ENCODE peak calls at places on chromosomes 12 and 14, in five cellular contexts. B is choroid plexus epithelial cell, D is kidney epithelial cell, W is HepG2, P is left ventricle myocardium inferior. U is an unnamed sample.

GRCh38 chr12:132597333-132598283 is 12.8 kb downstream of the LRCOL1 start:
- DNase-seq in B (peak), W (no peak), D (no peak), P (no peak), U (no peak)

GRCh38 chr12:100365411-100365810 is 8.5 kb downstream of the SLC17A8 start:
- DNase-seq in B (no peak), P (no peak), D (no peak), W (no peak), U (no peak)

GRCh38 chr12:90999518-90999917 is 5.3 kb downstream of the EPYC start:
- DNase-seq in P (no peak), W (no peak), B (no peak), D (no peak), U (no peak)

GRCh38 chr12:106417926-106418910 is 60.7 kb downstream of the POLR3B start:
- DNase-seq in B (peak), P (no peak), D (peak), W (peak), U (peak)

GRCh38 chr14:23564181-23564812 is 3.3 kb downstream of the AP1G2 start:
- DNase-seq in D (no peak), W (no peak), B (no peak), P (no peak), U (no peak)

GRCh38 chr12:106358410-106359241 is 1.1 kb downstream of the POLR3B start:
- DNase-seq in B (peak), D (no peak), W (peak), P (no peak), U (no peak)

GRCh38 chr12:1744932-1745331 is 54.1 kb downstream of the ADIPOR2 start:
- DNase-seq in P (no peak), D (no peak), W (peak), B (peak), U (no peak)

GRCh38 chr12:95634622-95635621 is 83.6 kb upstream of the USP44 start:
- DNase-seq in P (no peak), B (peak), D (peak), W (peak), U (peak)

GRCh38 chr14:95903616-95904107 is 27.0 kb downstream of the TUNAR start:
- DNase-seq in W (no peak), B (no peak), P (no peak), D (no peak), U (no peak)

GRCh38 chr12:122111070-122111750 is 32.7 kb downstream of the MLXIP start:
- DNase-seq in W (no peak), B (no peak), P (no peak), D (no peak), U (no peak)

GRCh38 chr12:135127-135526 is 68.6 kb downstream of the IQSEC3 start:
- DNase-seq in D (no peak), W (no peak), B (no peak), P (no peak), U (no peak)

GRCh38 chr14:50340945-50341344 is 28.8 kb downstream of the DMAC2L start:
- DNase-seq in B (no peak), W (no peak), D (no peak), P (no peak), U (no peak)

GRCh38 chr12:115470526-115470925 is 786.6 kb upstream of the TBX3 start:
- DNase-seq in B (no peak), W (no peak), D (no peak), P (no peak), U (no peak)

GRCh38 chr12:3342051-3342450 is 149.0 kb upstream of the PRMT8 start:
- DNase-seq in B (peak), P (peak), D (no peak), W (no peak), U (no peak)

GRCh38 chr12:58576071-58576470 is 344.2 kb downstream of the LRIG3 start:
- DNase-seq in W (no peak), D (no peak), B (no peak), P (no peak), U (no peak)

GRCh38 chr12:68451261-68452091 is 119.3 kb upstream of the MDM1 start:
- DNase-seq in W (no peak), B (peak), D (no peak), P (peak), U (no peak)
- H3K4me3 ChIP-seq in W (no peak), B (no peak), D (no peak), P (peak), U (no peak)

DNA sequence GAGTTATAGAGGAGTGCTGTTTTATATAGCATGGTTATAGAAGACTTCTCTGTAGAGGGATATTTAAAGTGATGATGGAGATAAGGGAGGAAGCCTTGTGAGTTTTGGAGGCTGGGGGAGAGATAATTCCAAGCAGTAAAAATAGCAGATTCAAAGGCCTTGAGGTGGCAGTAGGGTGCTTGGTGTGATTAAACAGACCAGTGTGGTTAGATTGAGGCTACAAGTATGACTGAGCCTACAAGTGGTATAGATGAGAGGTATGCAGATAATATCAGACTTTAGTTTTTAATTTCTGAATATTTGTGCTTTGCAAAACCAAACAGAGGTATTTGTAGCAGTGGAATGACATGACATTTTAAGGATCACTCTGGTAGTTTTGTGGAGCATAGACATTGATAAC is 20.3 kb downstream of the FANCM start:
- DNase-seq in D (no peak), W (no peak), B (peak), P (no peak), U (no peak)
- TF ChIP-seq CTCF in D (no peak), W (no peak), B (peak), P (no peak), U (no peak)

GRCh38 chr12:54331461-54331860 is 6.5 kb downstream of the COPZ1 start:
- DNase-seq in B (no peak), P (no peak), W (no peak), D (no peak), U (no peak)
- H3K4me3 ChIP-seq in B (no peak), P (no peak), W (no peak), D (no peak), U (no peak)

DNA sequence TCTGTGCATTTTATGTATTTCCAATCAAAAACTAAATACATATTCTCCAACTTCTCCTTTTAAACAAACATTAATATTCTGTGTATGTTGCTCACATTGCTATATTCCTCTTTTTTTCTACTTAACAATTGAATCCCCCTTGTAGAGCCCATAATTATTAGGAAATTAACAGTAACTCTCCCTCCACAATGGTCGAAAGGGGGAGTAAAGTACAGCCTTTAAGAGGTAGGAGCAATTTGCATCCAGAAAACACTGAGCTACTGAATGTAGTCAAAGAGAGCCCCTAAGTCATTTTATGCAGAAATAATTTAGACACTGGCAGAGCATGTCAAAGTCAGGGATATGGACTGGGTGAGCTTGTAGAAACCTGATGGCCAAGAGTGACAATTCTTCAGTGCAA is 57.2 kb upstream of the SCN8A start:
- DNase-seq in B (peak), W (no peak), D (no peak), P (no peak), U (no peak)
- TF ChIP-seq CTCF in B (peak), W (peak), D (peak), P (no peak), U (peak)

GRCh38 chr12:110080410-110080809 is 32.1 kb upstream of the C12orf76 start:
- DNase-seq in B (no peak), P (no peak), D (no peak), W (no peak), U (no peak)
- H3K4me3 ChIP-seq in B (no peak), P (no peak), D (no peak), W (no peak), U (no peak)

GRCh38 chr12:97132270-97132669 is 225.2 kb downstream of the NEDD1 start:
- DNase-seq in D (no peak), B (no peak), P (no peak), W (no peak), U (no peak)

GRCh38 chr12:97131220-97131981 is 224.3 kb downstream of the NEDD1 start:
- DNase-seq in B (peak), W (no peak), D (no peak), P (no peak), U (no peak)

GRCh38 chr12:97140355-97140754 is 233.3 kb downstream of the NEDD1 start:
- DNase-seq in W (no peak), B (no peak), P (no peak), D (no peak), U (no peak)

DNA sequence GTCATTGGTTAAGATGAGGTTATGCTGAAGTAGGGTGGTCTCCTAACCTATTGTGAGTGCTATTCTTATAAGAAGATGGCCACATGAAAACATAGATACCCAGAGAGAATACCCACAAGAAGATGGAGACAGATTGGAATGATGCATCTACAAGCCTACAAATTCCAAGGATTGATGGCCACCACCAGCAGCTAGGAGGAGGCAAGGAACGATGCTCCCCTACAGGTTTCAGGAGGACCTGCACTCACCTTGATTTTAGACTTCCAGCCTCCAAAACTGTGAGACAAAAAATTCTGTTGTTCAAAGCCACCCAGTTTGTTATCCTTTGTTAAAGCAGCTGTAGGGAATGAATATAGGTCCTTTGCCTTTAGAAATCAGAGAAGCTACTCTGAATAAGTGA is 227.4 kb downstream of the NEDD1 start:
- DNase-seq in W (no peak), B (no peak), D (no peak), P (no peak), U (no peak)
- TF ChIP-seq CTCF in W (no peak), B (no peak), D (peak), P (no peak), U (peak)

DNA sequence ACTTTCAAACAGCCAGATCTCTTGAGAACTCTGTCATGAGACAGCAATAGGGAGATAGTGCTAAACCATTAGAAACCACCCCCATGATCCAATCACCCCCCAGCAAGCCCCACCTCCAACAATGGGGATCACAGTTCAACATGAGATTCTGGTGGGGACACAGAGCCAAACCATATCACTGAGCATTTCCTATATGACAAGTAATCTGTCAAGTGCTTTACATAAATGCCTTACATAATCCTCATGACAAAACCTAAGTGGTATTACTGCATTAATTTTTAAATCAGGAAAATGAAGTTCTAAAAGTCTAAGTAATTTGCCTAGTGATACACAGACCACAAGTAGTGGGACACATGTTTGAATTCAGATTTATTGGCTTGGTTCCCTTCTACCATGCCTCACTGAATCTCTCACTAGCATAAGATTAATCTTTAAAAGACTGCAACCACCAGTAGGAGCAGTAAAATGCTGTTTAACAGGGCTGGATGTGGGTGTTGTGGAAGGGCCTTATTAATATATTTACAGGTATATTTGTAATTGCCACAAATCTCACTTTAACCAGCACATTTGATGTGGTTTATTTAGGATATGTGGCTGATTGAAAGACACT is 323.1 kb upstream of the FBXO33 start:
- DNase-seq in D (peak), W (no peak), P (no peak), B (no peak), U (peak)
- H3K4me3 ChIP-seq in D (no peak), W (no peak), P (no peak), B (no peak), U (no peak)

DNA sequence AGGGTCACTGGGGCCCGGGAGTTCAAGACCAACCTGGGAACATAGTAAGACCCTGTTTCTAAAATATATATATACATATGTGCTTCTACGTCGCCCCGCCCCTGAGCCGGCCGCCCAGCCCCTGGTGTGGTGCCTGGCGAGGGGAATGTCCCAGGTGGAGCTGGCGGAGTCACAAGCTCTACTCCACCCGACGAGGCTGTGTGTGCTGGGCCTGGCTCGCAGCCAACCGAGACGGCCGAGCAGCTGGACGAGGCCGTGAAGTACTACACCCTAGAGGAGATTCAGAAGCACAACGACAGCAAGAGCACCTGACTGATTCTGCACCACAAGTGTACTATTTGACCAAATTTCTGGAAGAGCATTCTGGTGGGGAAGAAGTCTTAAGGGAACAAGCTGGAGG is 22.1 kb upstream of the ITPK1 start:
- DNase-seq in P (peak), D (no peak), W (peak), B (peak), U (no peak)
- TF ChIP-seq CTCF in P (peak), D (no peak), W (peak), B (no peak), U (peak)

DNA sequence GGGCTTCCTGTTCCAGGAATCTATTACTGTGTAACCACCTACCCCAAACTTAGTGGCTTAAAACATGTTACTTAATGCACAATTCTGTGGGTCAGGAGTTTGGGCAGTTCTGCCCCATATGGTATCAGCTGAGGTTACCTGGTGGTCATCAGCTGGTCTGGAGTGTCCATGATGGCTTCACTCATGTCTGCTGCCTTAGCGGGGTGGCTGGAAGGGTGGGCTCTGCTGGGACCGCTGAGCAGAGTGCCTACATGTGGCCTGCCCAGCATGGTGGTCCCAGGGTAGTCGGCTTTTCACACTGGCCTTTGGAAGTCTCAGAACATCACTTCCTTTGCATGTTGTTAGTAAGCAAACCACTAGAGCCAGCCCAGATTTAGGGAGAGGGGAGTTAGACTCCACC is 53.9 kb downstream of the PELI2 start:
- DNase-seq in B (no peak), W (no peak), D (no peak), P (no peak), U (no peak)
- H3K4me3 ChIP-seq in B (no peak), W (no peak), D (no peak), P (no peak), U (no peak)

GRCh38 chr12:62601765-62602444 is 135.3 kb downstream of the MON2 start:
- DNase-seq in B (no peak), P (no peak), W (peak), D (no peak), U (no peak)

GRCh38 chr12:62603811-62604098 is 137.1 kb downstream of the MON2 start:
- DNase-seq in W (no peak), D (no peak), B (no peak), P (no peak), U (no peak)

GRCh38 chr12:62604373-62604772 is 137.7 kb downstream of the MON2 start:
- DNase-seq in B (no peak), W (no peak), D (no peak), P (no peak), U (no peak)

GRCh38 chr12:62602445-62603060 is 135.9 kb downstream of the MON2 start:
- DNase-seq in P (peak), B (peak), D (peak), W (peak), U (no peak)

GRCh38 chr12:62603061-62603810 is 136.6 kb downstream of the MON2 start:
- DNase-seq in B (peak), P (peak), D (peak), W (peak), U (no peak)
- TF ChIP-seq CTCF in B (peak), P (peak), D (peak), W (peak), U (peak)